ENCODE peak calls at places on chromosomes 7 and 10, in ten cellular contexts. One of them, this sample, is unnamed.
A peak's percentile ranks its signal among the peaks of the same experiment; 100 is the strongest.

GRCh38 chr10:111475720-111476119 is 398.9 kb downstream of the ADRA2A start:
- DNase-seq in Peyer's patch: no peak
- DNase-seq in stimulated activated CD4-positive, alpha-beta T cell treated with anti-CD3 and anti-CD28 coated beads, Interleukin-1b, Interleukin-23, amount 100 ng/mL, for 4 hours: no peak
- DNase-seq in LoVo: no peak
- DNase-seq in HEK293T: no peak
- DNase-seq in Right ventricle myocardium superior: no peak
- DNase-seq in NCI-H446 treated with DMSO at 0.1 percent for 48 hours: no peak
- DNase-seq in adipocyte: no peak
- DNase-seq in GM10248: no peak
- DNase-seq in putamen: no peak
- DNase-seq in this sample: no peak

GRCh38 chr10:77051837-77052236 is 585.8 kb downstream of the KCNMA1 start:
- DNase-seq in Peyer's patch: no peak
- DNase-seq in stimulated activated CD4-positive, alpha-beta T cell treated with anti-CD3 and anti-CD28 coated beads, Interleukin-1b, Interleukin-23, amount 100 ng/mL, for 4 hours: no peak
- DNase-seq in LoVo: no peak
- DNase-seq in HEK293T: no peak
- DNase-seq in Right ventricle myocardium superior: no peak
- DNase-seq in NCI-H446 treated with DMSO at 0.1 percent for 48 hours: no peak
- DNase-seq in adipocyte: no peak
- DNase-seq in GM10248: no peak
- DNase-seq in putamen: no peak
- DNase-seq in this sample: no peak

GRCh38 chr7:23334482-23335056 is 35.4 kb downstream of the MALSU1 start:
- DNase-seq in Peyer's patch: no peak
- DNase-seq in stimulated activated CD4-positive, alpha-beta T cell treated with anti-CD3 and anti-CD28 coated beads, Interleukin-1b, Interleukin-23, amount 100 ng/mL, for 4 hours: no peak
- DNase-seq in LoVo: peak; percentile 89
- DNase-seq in HEK293T: no peak
- DNase-seq in Right ventricle myocardium superior: no peak
- DNase-seq in NCI-H446 treated with DMSO at 0.1 percent for 48 hours: peak; percentile 87
- DNase-seq in adipocyte: peak; percentile 93
- DNase-seq in GM10248: no peak
- DNase-seq in putamen: no peak
- DNase-seq in this sample: no peak

GRCh38 chr10:95847007-95847406 is 60.8 kb upstream of the CC2D2B start:
- DNase-seq in Peyer's patch: no peak
- DNase-seq in stimulated activated CD4-positive, alpha-beta T cell treated with anti-CD3 and anti-CD28 coated beads, Interleukin-1b, Interleukin-23, amount 100 ng/mL, for 4 hours: no peak
- DNase-seq in LoVo: no peak
- DNase-seq in HEK293T: no peak
- DNase-seq in Right ventricle myocardium superior: no peak
- DNase-seq in NCI-H446 treated with DMSO at 0.1 percent for 48 hours: no peak
- DNase-seq in adipocyte: no peak
- DNase-seq in GM10248: no peak
- DNase-seq in putamen: no peak
- DNase-seq in this sample: no peak

GRCh38 chr10:114304566-114305421 is 65.7 kb downstream of the VWA2 start:
- DNase-seq in Peyer's patch: peak; percentile 70
- DNase-seq in stimulated activated CD4-positive, alpha-beta T cell treated with anti-CD3 and anti-CD28 coated beads, Interleukin-1b, Interleukin-23, amount 100 ng/mL, for 4 hours: peak; percentile 31
- DNase-seq in LoVo: no peak
- DNase-seq in HEK293T: peak; percentile 74
- DNase-seq in Right ventricle myocardium superior: peak; percentile 62
- DNase-seq in NCI-H446 treated with DMSO at 0.1 percent for 48 hours: no peak
- DNase-seq in adipocyte: peak; percentile 7
- DNase-seq in GM10248: peak; percentile 62
- DNase-seq in putamen: no peak
- DNase-seq in this sample: peak; percentile 59

GRCh38 chr10:37206132-37206531 is 80.7 kb downstream of the ANKRD30A start:
- DNase-seq in Peyer's patch: no peak
- DNase-seq in stimulated activated CD4-positive, alpha-beta T cell treated with anti-CD3 and anti-CD28 coated beads, Interleukin-1b, Interleukin-23, amount 100 ng/mL, for 4 hours: no peak
- DNase-seq in LoVo: no peak
- DNase-seq in HEK293T: no peak
- DNase-seq in Right ventricle myocardium superior: no peak
- DNase-seq in NCI-H446 treated with DMSO at 0.1 percent for 48 hours: no peak
- DNase-seq in adipocyte: no peak
- DNase-seq in GM10248: no peak
- DNase-seq in putamen: no peak
- DNase-seq in this sample: no peak

GRCh38 chr7:11373546-11374142 is 400.0 kb downstream of the PHF14 start:
- DNase-seq in Peyer's patch: no peak
- DNase-seq in stimulated activated CD4-positive, alpha-beta T cell treated with anti-CD3 and anti-CD28 coated beads, Interleukin-1b, Interleukin-23, amount 100 ng/mL, for 4 hours: no peak
- DNase-seq in LoVo: peak; percentile 42
- DNase-seq in HEK293T: no peak
- DNase-seq in Right ventricle myocardium superior: no peak
- DNase-seq in NCI-H446 treated with DMSO at 0.1 percent for 48 hours: peak; percentile 9
- DNase-seq in adipocyte: peak; percentile 22
- DNase-seq in GM10248: no peak
- DNase-seq in putamen: no peak
- DNase-seq in this sample: no peak

GRCh38 chr7:73727963-73728362 is 8.5 kb upstream of the STX1A start:
- DNase-seq in Peyer's patch: no peak
- DNase-seq in stimulated activated CD4-positive, alpha-beta T cell treated with anti-CD3 and anti-CD28 coated beads, Interleukin-1b, Interleukin-23, amount 100 ng/mL, for 4 hours: no peak
- DNase-seq in LoVo: no peak
- DNase-seq in HEK293T: no peak
- DNase-seq in Right ventricle myocardium superior: no peak
- DNase-seq in NCI-H446 treated with DMSO at 0.1 percent for 48 hours: no peak
- DNase-seq in adipocyte: no peak
- DNase-seq in GM10248: no peak
- DNase-seq in putamen: no peak
- DNase-seq in this sample: no peak

GRCh38 chr7:52539414-52539813 is 496.0 kb upstream of the POM121L12 start:
- DNase-seq in Peyer's patch: no peak
- DNase-seq in stimulated activated CD4-positive, alpha-beta T cell treated with anti-CD3 and anti-CD28 coated beads, Interleukin-1b, Interleukin-23, amount 100 ng/mL, for 4 hours: no peak
- DNase-seq in LoVo: no peak
- DNase-seq in HEK293T: no peak
- DNase-seq in Right ventricle myocardium superior: no peak
- DNase-seq in NCI-H446 treated with DMSO at 0.1 percent for 48 hours: no peak
- DNase-seq in adipocyte: no peak
- DNase-seq in GM10248: no peak
- DNase-seq in putamen: no peak
- DNase-seq in this sample: no peak

GRCh38 chr10:101130984-101131961 is at the start of gene TLX1:
- DNase-seq in Peyer's patch: peak; percentile 49
- DNase-seq in stimulated activated CD4-positive, alpha-beta T cell treated with anti-CD3 and anti-CD28 coated beads, Interleukin-1b, Interleukin-23, amount 100 ng/mL, for 4 hours: no peak
- DNase-seq in LoVo: no peak
- DNase-seq in HEK293T: no peak
- DNase-seq in Right ventricle myocardium superior: no peak
- DNase-seq in NCI-H446 treated with DMSO at 0.1 percent for 48 hours: no peak
- DNase-seq in adipocyte: no peak
- DNase-seq in GM10248: no peak
- DNase-seq in putamen: no peak
- DNase-seq in this sample: no peak

GRCh38 chr10:103350175-103350521 is 792 bp downstream of the PCGF6 start:
- DNase-seq in Peyer's patch: no peak
- DNase-seq in stimulated activated CD4-positive, alpha-beta T cell treated with anti-CD3 and anti-CD28 coated beads, Interleukin-1b, Interleukin-23, amount 100 ng/mL, for 4 hours: no peak
- DNase-seq in LoVo: no peak
- DNase-seq in HEK293T: no peak
- DNase-seq in Right ventricle myocardium superior: no peak
- DNase-seq in NCI-H446 treated with DMSO at 0.1 percent for 48 hours: no peak
- DNase-seq in adipocyte: no peak
- DNase-seq in GM10248: no peak
- DNase-seq in putamen: no peak
- DNase-seq in this sample: no peak

GRCh38 chr10:117224881-117225280 is 16.0 kb upstream of the SLC18A2 start:
- DNase-seq in Peyer's patch: no peak
- DNase-seq in stimulated activated CD4-positive, alpha-beta T cell treated with anti-CD3 and anti-CD28 coated beads, Interleukin-1b, Interleukin-23, amount 100 ng/mL, for 4 hours: no peak
- DNase-seq in LoVo: no peak
- DNase-seq in HEK293T: no peak
- DNase-seq in Right ventricle myocardium superior: no peak
- DNase-seq in NCI-H446 treated with DMSO at 0.1 percent for 48 hours: no peak
- DNase-seq in adipocyte: no peak
- DNase-seq in GM10248: no peak
- DNase-seq in putamen: no peak
- DNase-seq in this sample: no peak

GRCh38 chr10:104548090-104548489 is 93.0 kb upstream of the SORCS3 start:
- DNase-seq in Peyer's patch: no peak
- DNase-seq in stimulated activated CD4-positive, alpha-beta T cell treated with anti-CD3 and anti-CD28 coated beads, Interleukin-1b, Interleukin-23, amount 100 ng/mL, for 4 hours: no peak
- DNase-seq in LoVo: no peak
- DNase-seq in HEK293T: no peak
- DNase-seq in Right ventricle myocardium superior: no peak
- DNase-seq in NCI-H446 treated with DMSO at 0.1 percent for 48 hours: no peak
- DNase-seq in adipocyte: peak; percentile 24
- DNase-seq in GM10248: no peak
- DNase-seq in putamen: no peak
- DNase-seq in this sample: peak; percentile 13

GRCh38 chr7:47690902-47691558 is 109.1 kb upstream of the TNS3 start:
- DNase-seq in Peyer's patch: no peak
- DNase-seq in stimulated activated CD4-positive, alpha-beta T cell treated with anti-CD3 and anti-CD28 coated beads, Interleukin-1b, Interleukin-23, amount 100 ng/mL, for 4 hours: no peak
- DNase-seq in LoVo: no peak
- DNase-seq in HEK293T: no peak
- DNase-seq in Right ventricle myocardium superior: no peak
- DNase-seq in NCI-H446 treated with DMSO at 0.1 percent for 48 hours: no peak
- DNase-seq in adipocyte: peak; percentile 61
- DNase-seq in GM10248: no peak
- DNase-seq in putamen: no peak
- DNase-seq in this sample: no peak

GRCh38 chr10:74967850-74968620 is 141.6 kb downstream of the KAT6B start:
- DNase-seq in Peyer's patch: no peak
- DNase-seq in stimulated activated CD4-positive, alpha-beta T cell treated with anti-CD3 and anti-CD28 coated beads, Interleukin-1b, Interleukin-23, amount 100 ng/mL, for 4 hours: no peak
- DNase-seq in LoVo: peak; percentile 75
- DNase-seq in HEK293T: no peak
- DNase-seq in Right ventricle myocardium superior: no peak
- DNase-seq in NCI-H446 treated with DMSO at 0.1 percent for 48 hours: no peak
- DNase-seq in adipocyte: peak; percentile 26
- DNase-seq in GM10248: no peak
- DNase-seq in putamen: peak; percentile 58
- DNase-seq in this sample: no peak

GRCh38 chr10:63711361-63711760 is 190.2 kb downstream of the REEP3 start:
- DNase-seq in Peyer's patch: no peak
- DNase-seq in stimulated activated CD4-positive, alpha-beta T cell treated with anti-CD3 and anti-CD28 coated beads, Interleukin-1b, Interleukin-23, amount 100 ng/mL, for 4 hours: no peak
- DNase-seq in LoVo: no peak
- DNase-seq in HEK293T: no peak
- DNase-seq in Right ventricle myocardium superior: peak; percentile 60
- DNase-seq in NCI-H446 treated with DMSO at 0.1 percent for 48 hours: no peak
- DNase-seq in adipocyte: no peak
- DNase-seq in GM10248: no peak
- DNase-seq in putamen: no peak
- DNase-seq in this sample: no peak

GRCh38 chr10:97567891-97568290 is 4.7 kb upstream of the ANKRD2 start:
- DNase-seq in Peyer's patch: no peak
- DNase-seq in stimulated activated CD4-positive, alpha-beta T cell treated with anti-CD3 and anti-CD28 coated beads, Interleukin-1b, Interleukin-23, amount 100 ng/mL, for 4 hours: no peak
- DNase-seq in LoVo: no peak
- DNase-seq in HEK293T: no peak
- DNase-seq in Right ventricle myocardium superior: no peak
- DNase-seq in NCI-H446 treated with DMSO at 0.1 percent for 48 hours: no peak
- DNase-seq in adipocyte: no peak
- DNase-seq in GM10248: no peak
- DNase-seq in putamen: no peak
- DNase-seq in this sample: no peak

GRCh38 chr7:129530881-129531391 is 28.6 kb downstream of the SMKR1 start:
- DNase-seq in Peyer's patch: no peak
- DNase-seq in stimulated activated CD4-positive, alpha-beta T cell treated with anti-CD3 and anti-CD28 coated beads, Interleukin-1b, Interleukin-23, amount 100 ng/mL, for 4 hours: peak; percentile 26
- DNase-seq in LoVo: peak; percentile 67
- DNase-seq in HEK293T: no peak
- DNase-seq in Right ventricle myocardium superior: no peak
- DNase-seq in NCI-H446 treated with DMSO at 0.1 percent for 48 hours: no peak
- DNase-seq in adipocyte: peak; percentile 26
- DNase-seq in GM10248: no peak
- DNase-seq in putamen: no peak
- DNase-seq in this sample: no peak